ENCODE peak calls at places on chromosomes 16 and 17, in eight cellular contexts. X is CD8-positive, alpha-beta T cell; G is upper lobe of left lung; U is thoracic aorta; N is type B pancreatic cell; B is sigmoid colon; Q is H1; T is mucosa of descending colon. K is an unnamed sample.

GRCh38 chr17:74431568-74432483 is at the start of gene GPRC5C:
- DNase-seq in Q (peak), T (peak), B (peak), N (no peak), G (peak), U (no peak), X (peak), K (peak)

GRCh38 chr16:9159839-9160550 is 68.6 kb downstream of the HAPSTR1 start:
- DNase-seq in T (peak), G (no peak), N (peak), X (no peak), B (no peak), Q (peak), U (no peak), K (peak)

GRCh38 chr17:80834896-80835281 is 156.8 kb upstream of the CHMP6 start:
- DNase-seq in N (no peak), B (no peak), X (no peak), T (no peak), Q (no peak), U (no peak), G (no peak), K (no peak)

GRCh38 chr17:79020631-79021301 is 3.2 kb upstream of the C1QTNF1 start:
- DNase-seq in Q (no peak), G (no peak), X (no peak), B (peak), T (no peak), U (no peak), N (no peak), K (no peak)

GRCh38 chr17:58005031-58005727 is 1.9 kb downstream of the SRSF1 start:
- DNase-seq in T (no peak), B (no peak), U (no peak), Q (no peak), G (no peak), X (no peak), N (no peak), K (no peak)

GRCh38 chr17:2271985-2272702 is 31.4 kb downstream of the SMG6 start:
- DNase-seq in X (no peak), T (no peak), B (no peak), U (no peak), G (no peak), Q (no peak), N (no peak), K (no peak)

GRCh38 chr17:65254166-65254565 is 117.0 kb downstream of the RGS9 start:
- DNase-seq in X (no peak), N (no peak), Q (no peak), G (no peak), B (no peak), U (no peak), T (no peak), K (no peak)

GRCh38 chr17:40317345-40317873 is 8.4 kb downstream of the RARA start:
- DNase-seq in U (no peak), B (peak), N (no peak), X (no peak), G (no peak), Q (peak), T (peak), K (peak)

GRCh38 chr17:68578236-68578635 is 22.9 kb downstream of the FAM20A start:
- DNase-seq in T (no peak), B (no peak), X (no peak), N (no peak), U (no peak), G (no peak), Q (no peak), K (no peak)

GRCh38 chr16:47045023-47045422 is 71.5 kb upstream of the DNAJA2 start:
- DNase-seq in T (no peak), G (no peak), B (no peak), N (no peak), X (no peak), Q (no peak), U (no peak), K (no peak)
- TF ChIP-seq CTCF in T (no peak), G (no peak), B (no peak), N (no peak), X (no peak), Q (no peak), U (peak), K (no peak)

GRCh38 chr17:66790476-66791061 is 44.3 kb upstream of the CACNG5 start:
- DNase-seq in T (no peak), G (no peak), U (no peak), X (no peak), N (no peak), Q (no peak), B (no peak), K (no peak)
- TF ChIP-seq CTCF in T (no peak), G (no peak), U (no peak), X (no peak), N (peak), Q (no peak), B (no peak), K (no peak)

GRCh38 chr16:15507299-15507958 is 73.0 kb downstream of the BMERB1 start:
- DNase-seq in X (no peak), T (no peak), N (no peak), B (no peak), G (no peak), U (no peak), Q (no peak), K (no peak)
- TF ChIP-seq CTCF in X (no peak), T (no peak), N (no peak), B (no peak), G (no peak), U (no peak), Q (no peak), K (no peak)

DNA sequence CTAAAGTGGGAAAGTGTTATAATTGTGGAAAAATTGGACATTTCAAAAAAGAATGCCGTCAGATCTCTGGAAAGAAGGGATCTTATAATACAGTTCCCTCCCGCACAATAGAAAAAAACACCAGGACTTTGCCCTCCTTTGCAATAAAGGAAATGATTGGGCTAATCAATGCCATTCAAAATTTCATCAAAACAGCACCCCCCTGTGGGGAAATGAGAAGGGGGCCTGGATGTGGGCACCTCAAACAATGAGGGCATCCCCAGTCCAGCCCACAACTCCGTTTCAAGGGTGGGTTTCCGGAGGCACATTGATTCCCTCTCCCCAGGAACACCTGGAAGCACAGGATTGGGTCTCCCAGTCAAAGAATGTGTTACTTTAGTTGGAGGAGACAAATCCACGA is 26.1 kb downstream of the CD300LG start:
- DNase-seq in T (no peak), X (no peak), N (no peak), B (no peak), G (no peak), U (no peak), Q (no peak), K (no peak)
- TF ChIP-seq CTCF in T (no peak), X (no peak), N (peak), B (no peak), G (no peak), U (no peak), Q (peak), K (no peak)